ENCODE peak calls at places on chromosome 9, in seven cellular contexts. B, T, J, Z, K, Y and E are unnamed samples.

GRCh38 chr9:126301985-126302603 is 24.5 kb upstream of the MVB12B start:
- DNase-seq in T (peak; percentile 48), Y (peak; percentile 74), B (no peak), J (peak; percentile 32), K (peak; percentile 49), Z (peak; percentile 68), E (peak; percentile 81)

GRCh38 chr9:113574381-113575262 is 111.1 kb downstream of the RGS3 start:
- DNase-seq in K (peak; percentile 40), Y (peak; percentile 93), Z (peak; percentile 55), J (no peak), B (no peak), T (peak; percentile 11), E (no peak)

GRCh38 chr9:123929177-123929869 is 603 bp downstream of the DENND1A start:
- DNase-seq in Y (no peak), K (peak; percentile 41), J (no peak), B (peak; percentile 26), T (no peak), Z (no peak), E (no peak)

GRCh38 chr9:95313010-95313498 is 4.5 kb downstream of the FANCC start:
- DNase-seq in B (peak; percentile 85), Z (peak; percentile 63), K (peak; percentile 73), T (peak; percentile 45), Y (peak; percentile 91), J (no peak), E (peak; percentile 79)

GRCh38 chr9:69671904-69672827 is at the start of gene APBA1:
- DNase-seq in B (peak; percentile 53), T (peak; percentile 56), J (peak; percentile 31), Y (peak; percentile 36), K (peak; percentile 57), Z (peak; percentile 69), E (peak; percentile 92)

GRCh38 chr9:75238311-75238976 is 150.1 kb downstream of the OSTF1 start:
- DNase-seq in T (no peak), Z (peak; percentile 80), B (peak; percentile 37), K (no peak), J (no peak), Y (peak; percentile 91), E (peak; percentile 16)

GRCh38 chr9:106928350-106928749 is 65.4 kb downstream of the ZNF462 start:
- DNase-seq in T (no peak), Y (no peak), J (no peak), B (no peak), Z (no peak), K (no peak), E (no peak)

GRCh38 chr9:5518937-5519319 is 8.6 kb downstream of the PDCD1LG2 start:
- DNase-seq in K (no peak), Z (no peak), Y (no peak), B (no peak), T (no peak), J (no peak), E (no peak)

GRCh38 chr9:33159760-33160127 is 7.4 kb downstream of the B4GALT1 start:
- DNase-seq in Y (peak; percentile 78), J (no peak), T (peak; percentile 61), K (peak; percentile 55), B (peak; percentile 60), Z (peak; percentile 84), E (no peak)

GRCh38 chr9:132214027-132214622 is 52.3 kb downstream of the NTNG2 start:
- DNase-seq in Y (peak; percentile 85), K (peak; percentile 95), Z (peak; percentile 86), J (no peak), T (no peak), B (peak; percentile 84), E (peak; percentile 37)

GRCh38 chr9:124652203-124652992 is 118.7 kb downstream of the NR6A1 start:
- DNase-seq in K (peak; percentile 38), J (no peak), T (no peak), Z (peak; percentile 68), B (no peak), Y (peak; percentile 98), E (peak; percentile 95)

DNA sequence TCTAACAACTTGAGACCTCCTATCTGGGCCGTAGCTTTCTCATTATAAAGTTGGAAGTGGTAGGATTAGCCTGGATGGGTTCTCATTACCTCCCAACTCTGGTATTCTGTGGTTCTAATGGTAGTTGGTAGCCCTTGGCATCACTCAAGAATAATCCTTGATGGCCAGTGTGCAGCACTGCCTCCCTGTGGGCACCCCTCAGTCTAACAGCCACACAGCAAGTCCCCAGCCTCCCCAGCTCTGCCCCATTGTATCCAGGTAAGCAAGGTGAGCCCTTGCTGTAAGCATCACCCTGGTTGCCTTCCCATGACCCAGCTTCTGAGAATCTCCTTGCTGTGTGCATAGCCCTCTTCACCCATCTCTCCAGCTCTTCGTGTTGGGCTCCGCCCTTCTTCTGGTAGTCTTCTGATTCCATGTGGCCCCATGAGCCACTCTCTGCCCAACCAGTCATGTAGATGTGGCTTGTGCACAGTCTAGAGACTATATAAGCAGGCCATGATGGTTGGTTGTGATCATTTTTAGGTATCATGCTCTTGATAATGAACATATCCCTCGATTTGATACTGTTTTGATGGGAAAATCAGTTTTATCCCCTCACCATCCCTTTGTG is 57.6 kb upstream of the GRHPR start:
- DNase-seq in Z (no peak), K (no peak), J (no peak), Y (peak; percentile 16), T (no peak), B (no peak), E (no peak)
- TF ChIP-seq CTCF in Z (peak; percentile 24), K (no peak), J (no peak), Y (no peak), T (no peak), B (no peak), E (peak; percentile 3)

GRCh38 chr9:134804871-134805270 is 75.7 kb upstream of the FCN2 start:
- DNase-seq in B (no peak), T (no peak), J (no peak), Z (no peak), Y (no peak), K (no peak), E (no peak)
- H3K4me3 ChIP-seq in B (no peak overlapping the region), T (no peak overlapping the region), J (no peak overlapping the region), Z (no peak overlapping the region), Y (no peak overlapping the region), K (no peak overlapping the region), E (no peak overlapping the region)

DNA sequence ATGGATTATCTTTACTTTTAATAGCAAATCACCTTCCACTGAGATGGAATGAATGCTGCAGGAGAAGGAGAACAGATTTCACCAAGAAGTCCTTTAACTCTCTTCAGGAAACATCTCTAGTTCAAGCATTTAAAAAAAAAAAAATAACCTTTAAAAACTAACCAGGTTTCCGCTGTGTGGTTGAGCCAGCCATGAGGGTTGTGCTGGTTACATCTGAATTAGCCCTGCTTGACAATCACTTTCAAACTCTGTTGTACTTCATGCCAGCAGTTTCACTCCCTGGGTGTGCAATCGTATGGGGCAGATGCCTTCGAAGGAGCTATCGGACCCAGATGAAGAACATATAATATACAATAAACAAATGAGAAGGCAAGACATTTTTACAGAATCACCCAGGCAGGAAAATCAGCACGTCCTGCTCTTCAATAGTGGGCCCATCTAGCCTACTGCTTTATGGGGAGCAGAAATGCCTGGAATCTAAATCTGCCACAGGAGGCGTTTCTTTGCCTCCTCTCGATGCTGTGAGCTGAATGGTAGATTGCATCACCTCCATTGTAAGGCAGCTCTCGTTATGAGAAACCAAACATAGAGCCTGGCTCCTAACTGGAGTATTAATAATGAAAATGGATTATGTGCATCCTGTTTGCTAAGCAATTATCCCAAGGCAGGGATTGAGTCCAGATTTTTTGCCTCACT is 143.5 kb upstream of the SMARCA2 start:
- DNase-seq in Z (no peak), Y (peak; percentile 29), B (no peak), K (no peak), T (no peak), J (no peak), E (peak; percentile 1)
- TF ChIP-seq CTCF in Z (no peak), Y (peak; percentile 23), B (no peak), K (no peak), T (no peak), J (no peak), E (no peak)

DNA sequence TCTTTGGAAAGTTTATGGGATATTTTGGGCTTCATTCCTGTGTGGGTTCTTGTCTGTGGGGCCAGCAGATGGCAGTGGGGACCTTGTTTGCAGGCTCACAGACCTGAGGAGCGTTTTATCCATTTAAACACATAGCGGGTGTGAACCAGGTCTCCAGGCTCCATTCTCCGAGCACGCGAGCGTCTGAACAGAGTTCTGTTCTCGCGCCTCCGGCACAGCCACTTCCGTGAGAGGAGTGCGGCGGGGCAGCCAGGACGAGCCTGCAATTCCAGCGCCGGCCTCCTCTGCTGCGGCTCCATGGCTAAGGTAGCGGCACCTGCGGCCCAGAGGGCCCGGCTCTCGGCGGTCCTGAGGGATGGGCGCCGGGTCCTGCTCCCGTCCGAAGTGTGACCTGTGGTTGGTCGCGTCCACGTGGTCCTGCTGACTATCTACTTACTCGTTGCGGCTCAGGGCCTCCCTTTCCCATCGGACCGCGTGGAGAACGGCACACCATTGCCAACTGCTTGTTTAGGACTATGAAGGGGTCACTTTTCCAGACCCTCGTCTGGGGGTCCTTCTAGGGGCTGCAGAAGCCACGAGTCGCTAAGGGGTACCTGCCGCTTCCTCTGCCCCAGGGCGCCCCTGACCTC is 7.3 kb downstream of the NRARP start:
- DNase-seq in B (peak; percentile 40), K (peak; percentile 31), T (no peak), J (no peak), Y (peak; percentile 51), Z (peak; percentile 68), E (peak; percentile 66)
- H3K4me3 ChIP-seq in B (peak overlapping the region; percentile 49), K (peak overlapping the region; percentile 34), T (peak overlapping the region; percentile 12), J (peak overlapping the region; percentile 48), Y (no peak overlapping the region), Z (no peak overlapping the region), E (no peak overlapping the region)

GRCh38 chr9:36637491-36638270 is 65.0 kb downstream of the MELK start:
- DNase-seq in Y (no peak), B (no peak), K (no peak), T (no peak), J (no peak), Z (peak; percentile 17), E (no peak)
- TF ChIP-seq CTCF in Y (no peak), B (no peak), K (no peak), T (no peak), J (no peak), Z (no peak), E (no peak)